ENCODE peak calls at places on chromosomes 6 and 20, in seven cellular contexts. E is GM23338, P is ovary, M is fibroblast of lung, I is body of pancreas, H is HFF-Myc, L is RWPE2. Q is an unnamed sample.

GRCh38 chr20:51750037-51750769 is 18.0 kb downstream of the ATP9A start:
- DNase-seq in E (no peak), P (no peak), M (peak; percentile 92), I (peak; percentile 77), H (peak; percentile 72), L (peak; percentile 100), Q (peak; percentile 92)

GRCh38 chr6:22954749-22955385 is 385.5 kb downstream of the HDGFL1 start:
- DNase-seq in E (no peak), P (no peak), M (peak; percentile 22), I (no peak), H (no peak), L (no peak), Q (peak; percentile 21)

GRCh38 chr6:166422201-166422940 is 39.6 kb upstream of the MPC1 start:
- DNase-seq in E (no peak), P (no peak), M (no peak), I (no peak), H (no peak), L (no peak), Q (no peak)

GRCh38 chr20:35307666-35308653 is 15.7 kb upstream of the FAM83C start:
- DNase-seq in E (no peak), P (no peak), M (peak; percentile 87), I (peak; percentile 50), H (peak; percentile 78), L (peak; percentile 100), Q (peak; percentile 87)

GRCh38 chr6:111658445-111659154 is 52.9 kb upstream of the TRAF3IP2 start:
- DNase-seq in E (no peak), P (no peak), M (peak; percentile 78), I (no peak), H (no peak), L (no peak), Q (peak; percentile 86)

GRCh38 chr20:33963756-33964155 is 30.0 kb upstream of the RALY start:
- DNase-seq in E (no peak), P (no peak), M (no peak), I (no peak), H (no peak), L (peak; percentile 63), Q (no peak)

GRCh38 chr6:16729183-16729696 is 32.0 kb downstream of the ATXN1 start:
- DNase-seq in E (no peak), P (no peak), M (peak; percentile 78), I (no peak), H (no peak), L (no peak), Q (peak; percentile 45)

GRCh38 chr6:140921366-140922226 is 1211.1 kb upstream of the GJE1 start:
- DNase-seq in E (peak; percentile 63), P (no peak), M (peak; percentile 88), I (no peak), H (peak; percentile 44), L (no peak), Q (peak; percentile 87)

GRCh38 chr6:43269273-43270007 is 26.2 kb downstream of the TTBK1 start:
- DNase-seq in E (peak; percentile 47), P (no peak), M (no peak), I (peak; percentile 43), H (no peak), L (no peak), Q (no peak)

GRCh38 chr6:5294392-5295211 is 33.3 kb downstream of the FARS2 start:
- DNase-seq in E (no peak), P (no peak), M (no peak), I (no peak), H (no peak), L (no peak), Q (no peak)

GRCh38 chr20:58169441-58169840 is 59.0 kb downstream of the ANKRD60 start:
- DNase-seq in E (no peak), P (no peak), M (peak; percentile 94), I (no peak), H (peak; percentile 42), L (no peak), Q (peak; percentile 5)

GRCh38 chr20:58131581-58132142 is 96.8 kb downstream of the ANKRD60 start:
- DNase-seq in E (no peak), P (no peak), M (peak; percentile 89), I (no peak), H (peak; percentile 81), L (peak; percentile 94), Q (peak; percentile 16)

GRCh38 chr20:57009355-57009754 is 257.1 kb downstream of the BMP7 start:
- DNase-seq in E (no peak), P (no peak), M (no peak), I (no peak), H (no peak), L (peak; percentile 60), Q (no peak)

GRCh38 chr6:35280903-35281302 is 16.7 kb upstream of the DEF6 start:
- DNase-seq in E (no peak), P (no peak), M (peak; percentile 12), I (no peak), H (no peak), L (no peak), Q (no peak)

GRCh38 chr6:56677559-56677958 is 34.9 kb upstream of the DST start:
- DNase-seq in E (no peak), P (no peak), M (peak; percentile 60), I (no peak), H (no peak), L (no peak), Q (peak; percentile 43)

GRCh38 chr6:170188571-170189001 is 102.3 kb downstream of the DLL1 start:
- DNase-seq in E (no peak), P (no peak), M (no peak), I (no peak), H (no peak), L (no peak), Q (no peak)

GRCh38 chr6:95117236-95117635 is 460.1 kb upstream of the MANEA start:
- DNase-seq in E (no peak), P (no peak), M (no peak), I (no peak), H (no peak), L (no peak), Q (no peak)

GRCh38 chr6:46509981-46510510 is 18.8 kb upstream of the RCAN2 start:
- DNase-seq in E (no peak), P (no peak), M (no peak), I (no peak), H (no peak), L (no peak), Q (no peak)

GRCh38 chr20:18754030-18754659 is 59.4 kb upstream of the SCP2D1 start:
- DNase-seq in E (no peak), P (no peak), M (peak; percentile 5), I (no peak), H (no peak), L (no peak), Q (no peak)

GRCh38 chr20:25538838-25539665 is 46.3 kb downstream of the NINL start:
- DNase-seq in E (no peak), P (no peak), M (no peak), I (no peak), H (no peak), L (no peak), Q (no peak)

DNA sequence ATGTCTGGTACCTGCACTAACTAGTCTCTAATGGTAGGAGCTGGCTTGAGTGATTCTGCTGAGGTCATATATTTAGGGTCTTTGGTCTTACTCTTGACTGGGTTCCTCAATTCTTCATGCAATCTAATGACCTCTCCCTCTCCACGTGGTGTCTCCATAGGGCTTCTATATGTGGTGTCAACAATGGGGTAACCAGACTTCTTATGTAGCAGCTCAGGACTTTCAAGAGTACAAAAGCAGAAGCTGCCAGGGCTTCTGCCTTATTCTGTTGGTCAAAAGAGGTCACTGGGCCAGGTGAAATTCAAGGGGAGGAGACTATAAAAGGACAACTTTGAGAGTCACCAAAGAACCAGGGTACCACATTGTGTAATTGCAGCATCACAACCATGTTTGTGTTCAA is 54.3 kb downstream of the NUS1 start:
- DNase-seq in E (no peak), P (no peak), M (no peak), I (no peak), H (no peak), L (no peak), Q (no peak)
- TF ChIP-seq CTCF in E (no peak), P (no peak), M (no peak), I (no peak), H (no peak), L (no peak), Q (no peak)

GRCh38 chr6:161985911-161986310 is 712.0 kb upstream of the AGPAT4 start:
- DNase-seq in E (no peak), P (no peak), M (no peak), I (no peak), H (no peak), L (no peak), Q (no peak)

DNA sequence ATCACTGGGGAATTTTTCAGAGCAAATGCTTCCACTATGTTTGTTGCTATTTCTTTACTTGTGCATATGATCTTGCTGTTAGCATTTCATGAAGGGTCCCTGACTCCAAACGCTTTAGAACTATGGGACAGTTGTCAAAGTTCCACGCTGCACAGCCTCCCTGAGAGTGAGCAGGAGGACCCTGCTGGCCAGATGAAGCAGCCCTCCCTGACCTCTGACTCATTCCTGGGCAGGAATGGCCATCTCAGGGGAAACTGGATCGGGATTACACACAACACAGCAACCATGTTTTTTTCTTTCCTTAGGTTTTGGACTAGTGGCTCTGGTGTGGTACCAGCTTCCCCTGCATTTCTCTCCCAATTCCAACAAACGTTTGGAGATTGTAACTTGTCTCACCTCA is 710.8 kb upstream of the AGPAT4 start:
- DNase-seq in E (no peak), P (no peak), M (no peak), I (no peak), H (no peak), L (no peak), Q (no peak)
- H3K4me3 ChIP-seq in E (no peak overlapping the region), P (no peak overlapping the region), M (no peak overlapping the region), I (no peak overlapping the region), H (no peak overlapping the region), L (no peak overlapping the region), Q (no peak overlapping the region)

GRCh38 chr6:32109114-32109764 is at the start of gene TNXB:
- DNase-seq in E (no peak), P (peak; percentile 49), M (no peak), I (no peak), H (no peak), L (no peak), Q (no peak)
- TF ChIP-seq CTCF in E (no peak), P (no peak), M (no peak), I (no peak), H (no peak), L (no peak), Q (no peak)

DNA sequence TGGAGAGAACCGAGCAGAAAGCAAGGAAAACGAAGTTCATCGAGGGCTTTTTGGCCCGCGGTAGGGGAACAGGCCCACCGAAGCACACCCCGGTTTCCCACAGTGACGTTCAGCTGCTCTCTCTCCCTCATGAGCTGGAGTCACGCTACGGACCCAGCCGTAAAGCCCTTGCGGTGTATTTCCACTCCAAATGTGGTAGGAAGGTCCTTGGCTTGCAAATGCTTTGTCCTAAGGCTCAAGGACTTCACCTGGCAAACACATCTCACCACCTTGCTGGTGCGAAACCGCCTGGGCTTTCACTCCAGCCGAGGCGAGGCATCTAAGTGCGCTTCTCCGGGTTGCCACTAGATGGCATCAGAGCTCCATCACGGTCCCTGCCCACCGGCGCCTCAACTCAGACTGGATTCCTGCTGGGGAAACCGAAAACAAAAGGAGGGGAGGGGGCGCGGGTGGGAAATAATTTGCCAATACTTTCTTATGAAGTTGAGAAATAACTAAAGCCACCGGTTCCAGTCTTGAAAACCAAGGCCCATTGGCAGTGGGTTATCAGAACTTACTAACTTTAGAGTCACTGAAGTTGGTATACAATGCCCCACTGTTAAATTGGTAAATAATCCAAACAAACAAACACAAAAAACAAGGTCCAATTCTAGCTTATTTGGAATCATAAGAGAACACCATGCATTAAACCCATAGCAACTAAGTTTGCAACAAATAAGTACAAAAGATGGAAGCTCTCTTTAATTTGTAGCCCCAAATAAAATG is 13.4 kb upstream of the FOXC1 start:
- DNase-seq in E (peak; percentile 82), P (peak; percentile 43), M (no peak), I (peak; percentile 78), H (no peak), L (no peak), Q (peak; percentile 60)
- H3K4me3 ChIP-seq in E (no peak overlapping the region), P (no peak overlapping the region), M (peak overlapping the region; percentile 53), I (no peak overlapping the region), H (peak overlapping the region; percentile 19), L (no peak overlapping the region), Q (peak overlapping the region; percentile 64)

GRCh38 chr20:40811660-40812414 is 122.8 kb upstream of the MAFB start:
- DNase-seq in E (peak; percentile 27), P (no peak), M (no peak), I (no peak), H (no peak), L (peak; percentile 72), Q (no peak)
- TF ChIP-seq CTCF in E (peak; percentile 37), P (no peak), M (no peak), I (no peak), H (peak; percentile 25), L (no peak), Q (no peak)

Q was measured in fibroblast of the aortic adventitia.